ENCODE peak calls at places on chromosomes 6 and 20, in eight cellular contexts. One of them, this sample, is unnamed. For H3K4me1 and H3K36me3, the result is how much of the 10 kb centered on the place peaks cover.

GRCh38 chr6:124917769-124918168 is 44.5 kb upstream of the RNF217 start:
- DNase-seq in neural progenitor cell: no peak
- DNase-seq in upper lobe of left lung: no peak
- DNase-seq in adrenal gland: no peak
- DNase-seq in uterus: no peak
- DNase-seq in aorta: no peak
- DNase-seq in psoas muscle: no peak
- DNase-seq in thoracic aorta: no peak
- DNase-seq in this sample: no peak

GRCh38 chr6:6512711-6513110 is 75.8 kb upstream of the LY86 start:
- DNase-seq in neural progenitor cell: no peak
- DNase-seq in upper lobe of left lung: no peak
- DNase-seq in adrenal gland: no peak
- DNase-seq in uterus: no peak
- DNase-seq in aorta: no peak
- DNase-seq in psoas muscle: no peak
- DNase-seq in thoracic aorta: no peak
- DNase-seq in this sample: no peak

GRCh38 chr6:112881828-112882227 is 534.7 kb downstream of the RFPL4B start:
- DNase-seq in neural progenitor cell: no peak
- DNase-seq in upper lobe of left lung: no peak
- DNase-seq in adrenal gland: no peak
- DNase-seq in uterus: no peak
- DNase-seq in aorta: no peak
- DNase-seq in psoas muscle: no peak
- DNase-seq in thoracic aorta: no peak
- DNase-seq in this sample: no peak

GRCh38 chr6:163759542-163759941 is 345.0 kb downstream of the QKI start:
- DNase-seq in neural progenitor cell: no peak
- DNase-seq in upper lobe of left lung: no peak
- DNase-seq in adrenal gland: no peak
- DNase-seq in uterus: no peak
- DNase-seq in aorta: no peak
- DNase-seq in psoas muscle: no peak
- DNase-seq in thoracic aorta: no peak
- DNase-seq in this sample: no peak

GRCh38 chr20:45470262-45470931 is 844 bp downstream of the WFDC2 start:
- DNase-seq in neural progenitor cell: peak
- DNase-seq in upper lobe of left lung: peak
- DNase-seq in adrenal gland: no peak
- DNase-seq in uterus: no peak
- DNase-seq in aorta: peak
- DNase-seq in psoas muscle: peak
- DNase-seq in thoracic aorta: no peak
- DNase-seq in this sample: no peak

GRCh38 chr20:36614781-36615557 is 9.4 kb downstream of the RAB5IF start:
- DNase-seq in neural progenitor cell: no peak
- DNase-seq in upper lobe of left lung: no peak
- DNase-seq in adrenal gland: peak
- DNase-seq in uterus: no peak
- DNase-seq in aorta: no peak
- DNase-seq in psoas muscle: no peak
- DNase-seq in thoracic aorta: no peak
- DNase-seq in this sample: no peak

GRCh38 chr6:73006161-73006560 is 219.1 kb downstream of the KHDC1L start:
- DNase-seq in neural progenitor cell: no peak
- DNase-seq in upper lobe of left lung: no peak
- DNase-seq in adrenal gland: no peak
- DNase-seq in uterus: no peak
- DNase-seq in aorta: no peak
- DNase-seq in psoas muscle: no peak
- DNase-seq in thoracic aorta: no peak
- DNase-seq in this sample: no peak

GRCh38 chr20:42749548-42749947 is 440.2 kb downstream of the PTPRT start:
- DNase-seq in neural progenitor cell: no peak
- DNase-seq in upper lobe of left lung: no peak
- DNase-seq in adrenal gland: no peak
- DNase-seq in uterus: no peak
- DNase-seq in aorta: no peak
- DNase-seq in psoas muscle: no peak
- DNase-seq in thoracic aorta: no peak
- DNase-seq in this sample: no peak

GRCh38 chr20:35111141-35111888 is 18.7 kb upstream of the TRPC4AP start:
- DNase-seq in neural progenitor cell: no peak
- DNase-seq in upper lobe of left lung: no peak
- DNase-seq in adrenal gland: peak
- DNase-seq in uterus: no peak
- DNase-seq in aorta: no peak
- DNase-seq in psoas muscle: no peak
- DNase-seq in thoracic aorta: no peak
- DNase-seq in this sample: no peak

GRCh38 chr6:131231886-131232285 is 96.6 kb downstream of the AKAP7 start:
- DNase-seq in neural progenitor cell: no peak
- DNase-seq in upper lobe of left lung: no peak
- DNase-seq in adrenal gland: no peak
- DNase-seq in uterus: no peak
- DNase-seq in aorta: no peak
- DNase-seq in psoas muscle: no peak
- DNase-seq in thoracic aorta: no peak
- DNase-seq in this sample: no peak

GRCh38 chr20:34558320-34559202 is at the start of gene MAP1LC3A:
- DNase-seq in neural progenitor cell: peak
- DNase-seq in upper lobe of left lung: peak
- DNase-seq in adrenal gland: peak
- DNase-seq in uterus: peak
- DNase-seq in aorta: peak
- DNase-seq in psoas muscle: peak
- DNase-seq in thoracic aorta: peak
- DNase-seq in this sample: peak

DNA sequence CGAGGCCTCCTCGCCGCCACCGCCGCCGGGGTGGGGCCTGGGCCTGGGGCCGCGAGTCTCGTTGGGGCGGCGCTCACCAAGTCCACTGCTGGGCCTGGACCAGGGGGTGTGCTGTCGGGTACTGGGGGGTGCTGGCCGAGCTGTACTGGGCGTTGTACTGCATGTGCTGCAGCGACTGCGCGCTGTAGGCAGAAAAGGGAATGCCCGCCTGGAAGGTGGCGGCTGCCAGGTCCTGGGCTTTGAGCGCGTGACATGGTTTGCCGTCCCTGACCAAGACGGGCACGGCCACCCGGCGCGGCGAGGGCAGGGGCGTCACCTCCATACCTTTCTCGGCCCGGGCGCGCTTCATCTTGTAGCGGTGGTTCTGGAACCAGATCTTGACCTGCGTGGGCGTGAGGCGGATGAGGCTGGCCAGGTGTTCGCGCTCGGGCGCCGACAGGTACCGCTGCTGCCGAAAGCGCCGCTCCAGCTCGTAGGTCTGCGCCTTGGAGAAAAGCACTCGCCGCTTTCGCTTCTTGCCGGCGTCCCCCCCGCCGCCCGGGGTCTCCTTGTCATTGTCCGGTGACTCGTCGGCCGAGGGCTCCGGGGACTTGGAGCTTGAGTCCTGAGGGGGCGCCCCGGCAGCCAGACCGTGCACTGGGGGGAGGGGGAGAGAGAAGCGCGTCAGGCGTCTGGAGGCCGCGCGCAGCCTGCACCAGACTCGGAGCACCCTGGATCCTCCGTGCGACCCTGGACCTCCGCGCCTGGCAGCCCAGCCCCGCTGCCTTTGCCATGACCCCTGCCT is 1.8 kb downstream of the NKX2-2 start:
- DNase-seq in neural progenitor cell: peak
- DNase-seq in upper lobe of left lung: no peak
- DNase-seq in adrenal gland: no peak
- DNase-seq in uterus: no peak
- DNase-seq in aorta: no peak
- DNase-seq in psoas muscle: no peak
- DNase-seq in thoracic aorta: no peak
- DNase-seq in this sample: no peak
- H3K4me1 ChIP-seq in neural progenitor cell: half or more
- H3K4me1 ChIP-seq in upper lobe of left lung: half or more
- H3K4me1 ChIP-seq in adrenal gland: under half
- H3K4me1 ChIP-seq in uterus: under half
- H3K4me1 ChIP-seq in aorta: under half
- H3K4me1 ChIP-seq in psoas muscle: under half
- H3K4me1 ChIP-seq in thoracic aorta: under half
- H3K4me1 ChIP-seq in this sample: half or more

GRCh38 chr6:33777716-33778474 is 11.0 kb downstream of the LEMD2 start:
- DNase-seq in neural progenitor cell: no peak
- DNase-seq in upper lobe of left lung: no peak
- DNase-seq in adrenal gland: no peak
- DNase-seq in uterus: no peak
- DNase-seq in aorta: no peak
- DNase-seq in psoas muscle: no peak
- DNase-seq in thoracic aorta: no peak
- DNase-seq in this sample: no peak
- H3K36me3 ChIP-seq in neural progenitor cell: under half
- H3K36me3 ChIP-seq in upper lobe of left lung: half or more
- H3K36me3 ChIP-seq in adrenal gland: under half
- H3K36me3 ChIP-seq in uterus: under half
- H3K36me3 ChIP-seq in aorta: under half
- H3K36me3 ChIP-seq in psoas muscle: half or more
- H3K36me3 ChIP-seq in thoracic aorta: half or more
- H3K36me3 ChIP-seq in this sample: half or more

GRCh38 chr6:117396228-117396627 is 29.5 kb downstream of the ROS1 start:
- DNase-seq in neural progenitor cell: no peak
- DNase-seq in upper lobe of left lung: no peak
- DNase-seq in adrenal gland: no peak
- DNase-seq in uterus: no peak
- DNase-seq in aorta: no peak
- DNase-seq in psoas muscle: no peak
- DNase-seq in thoracic aorta: no peak
- DNase-seq in this sample: no peak

GRCh38 chr6:117399924-117400323 is 25.8 kb downstream of the ROS1 start:
- DNase-seq in neural progenitor cell: no peak
- DNase-seq in upper lobe of left lung: no peak
- DNase-seq in adrenal gland: no peak
- DNase-seq in uterus: no peak
- DNase-seq in aorta: no peak
- DNase-seq in psoas muscle: no peak
- DNase-seq in thoracic aorta: no peak
- DNase-seq in this sample: no peak

GRCh38 chr6:117401799-117402198 is 23.9 kb downstream of the ROS1 start:
- DNase-seq in neural progenitor cell: no peak
- DNase-seq in upper lobe of left lung: no peak
- DNase-seq in adrenal gland: no peak
- DNase-seq in uterus: no peak
- DNase-seq in aorta: no peak
- DNase-seq in psoas muscle: no peak
- DNase-seq in thoracic aorta: no peak
- DNase-seq in this sample: no peak

GRCh38 chr6:117397536-117398227 is 28.1 kb downstream of the ROS1 start:
- DNase-seq in neural progenitor cell: peak
- DNase-seq in upper lobe of left lung: no peak
- DNase-seq in adrenal gland: no peak
- DNase-seq in uterus: no peak
- DNase-seq in aorta: no peak
- DNase-seq in psoas muscle: no peak
- DNase-seq in thoracic aorta: no peak
- DNase-seq in this sample: no peak

DNA sequence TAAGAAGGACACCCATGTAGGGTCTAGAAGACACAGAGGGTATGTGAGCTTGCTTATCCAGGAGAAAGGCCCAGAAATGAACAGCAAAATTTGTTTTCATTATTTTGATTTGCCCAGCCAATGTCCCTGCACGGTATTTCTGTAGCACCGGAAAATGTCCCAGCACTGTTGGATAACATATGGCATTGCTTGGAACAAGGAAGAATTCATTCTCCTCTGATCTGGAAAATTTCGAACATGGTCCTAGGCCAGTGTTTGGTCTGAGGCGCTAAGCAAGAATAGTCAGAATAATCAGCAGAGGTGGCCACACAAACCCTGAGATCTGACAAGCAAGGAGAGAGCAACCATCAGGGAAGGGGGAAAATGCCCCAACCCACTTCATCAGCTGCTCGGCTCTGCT is 26.6 kb downstream of the ROS1 start:
- DNase-seq in neural progenitor cell: no peak
- DNase-seq in upper lobe of left lung: no peak
- DNase-seq in adrenal gland: no peak
- DNase-seq in uterus: no peak
- DNase-seq in aorta: no peak
- DNase-seq in psoas muscle: no peak
- DNase-seq in thoracic aorta: no peak
- DNase-seq in this sample: no peak
- H3K4me1 ChIP-seq in neural progenitor cell: under half
- H3K4me1 ChIP-seq in upper lobe of left lung: under half
- H3K4me1 ChIP-seq in adrenal gland: under half
- H3K4me1 ChIP-seq in uterus: under half
- H3K4me1 ChIP-seq in aorta: under half
- H3K4me1 ChIP-seq in psoas muscle: under half
- H3K4me1 ChIP-seq in thoracic aorta: under half
- H3K4me1 ChIP-seq in this sample: under half

GRCh38 chr6:15519681-15520080 is 143.1 kb downstream of the DTNBP1 start:
- DNase-seq in neural progenitor cell: no peak
- DNase-seq in upper lobe of left lung: no peak
- DNase-seq in adrenal gland: no peak
- DNase-seq in uterus: no peak
- DNase-seq in aorta: no peak
- DNase-seq in psoas muscle: no peak
- DNase-seq in thoracic aorta: no peak
- DNase-seq in this sample: no peak

GRCh38 chr6:15522026-15522425 is 140.8 kb downstream of the DTNBP1 start:
- DNase-seq in neural progenitor cell: no peak
- DNase-seq in upper lobe of left lung: no peak
- DNase-seq in adrenal gland: peak
- DNase-seq in uterus: peak
- DNase-seq in aorta: peak
- DNase-seq in psoas muscle: no peak
- DNase-seq in thoracic aorta: no peak
- DNase-seq in this sample: no peak

GRCh38 chr6:15522427-15522826 is 140.4 kb downstream of the DTNBP1 start:
- DNase-seq in neural progenitor cell: no peak
- DNase-seq in upper lobe of left lung: no peak
- DNase-seq in adrenal gland: peak
- DNase-seq in uterus: peak
- DNase-seq in aorta: peak
- DNase-seq in psoas muscle: no peak
- DNase-seq in thoracic aorta: no peak
- DNase-seq in this sample: no peak

GRCh38 chr6:15521516-15521915 is 141.3 kb downstream of the DTNBP1 start:
- DNase-seq in neural progenitor cell: no peak
- DNase-seq in upper lobe of left lung: no peak
- DNase-seq in adrenal gland: peak
- DNase-seq in uterus: no peak
- DNase-seq in aorta: no peak
- DNase-seq in psoas muscle: no peak
- DNase-seq in thoracic aorta: no peak
- DNase-seq in this sample: no peak

DNA sequence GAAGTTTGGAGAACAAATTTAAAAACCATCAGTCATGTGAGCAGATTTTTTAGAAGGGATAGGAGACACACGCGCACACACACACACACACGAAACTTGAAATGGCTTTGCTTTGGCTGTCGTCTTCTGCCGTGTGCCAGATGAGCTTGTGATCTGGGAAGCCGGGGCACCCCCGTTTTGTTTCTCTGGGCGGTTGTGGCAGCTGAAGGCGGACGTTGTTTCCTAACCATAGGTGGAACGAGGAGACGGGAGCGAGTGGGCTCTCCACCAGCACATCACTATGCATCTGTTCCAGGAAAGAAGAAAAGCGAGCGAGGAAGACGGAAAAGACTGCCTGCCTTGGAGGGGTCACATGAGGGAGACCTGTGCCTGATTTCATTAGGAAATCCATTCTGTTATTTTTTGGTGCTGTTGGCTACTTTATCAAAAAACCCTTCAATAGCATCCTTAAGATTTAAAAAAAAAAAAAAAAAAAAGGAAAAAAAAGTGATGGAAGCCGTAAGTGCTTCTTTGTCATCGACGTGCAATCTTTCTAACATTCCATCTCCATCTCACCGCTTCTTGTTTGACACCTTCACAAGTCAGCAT is 142.1 kb downstream of the DTNBP1 start:
- DNase-seq in neural progenitor cell: no peak
- DNase-seq in upper lobe of left lung: no peak
- DNase-seq in adrenal gland: peak
- DNase-seq in uterus: peak
- DNase-seq in aorta: peak
- DNase-seq in psoas muscle: no peak
- DNase-seq in thoracic aorta: no peak
- DNase-seq in this sample: no peak
- H3K36me3 ChIP-seq in neural progenitor cell: under half
- H3K36me3 ChIP-seq in upper lobe of left lung: under half
- H3K36me3 ChIP-seq in adrenal gland: under half
- H3K36me3 ChIP-seq in uterus: under half
- H3K36me3 ChIP-seq in aorta: under half
- H3K36me3 ChIP-seq in psoas muscle: half or more
- H3K36me3 ChIP-seq in thoracic aorta: under half
- H3K36me3 ChIP-seq in this sample: half or more

This sample was measured in effector memory CD4-positive, alpha-beta T cell.